ENCODE peak calls at places on chromosome 9, in four cellular contexts. E is tibial artery; O is CD4-positive, CD25-positive, alpha-beta regulatory T cell; G is suprapubic skin. D is an unnamed sample. For H3K4me1, the result is how much of the 10 kb centered on the place peaks cover.

GRCh38 chr9:121842612-121842978 is 191.2 kb downstream of the DAB2IP start:
- DNase-seq in E (no peak), O (no peak), G (no peak), D (peak)

GRCh38 chr9:121781701-121782464 is 130.4 kb downstream of the DAB2IP start:
- DNase-seq in E (no peak), O (no peak), G (no peak), D (no peak)

GRCh38 chr9:36625006-36625600 is 52.4 kb downstream of the MELK start:
- DNase-seq in E (peak), O (no peak), G (no peak), D (peak)

GRCh38 chr9:77589046-77589795 is 58.9 kb downstream of the GNA14 start:
- DNase-seq in E (no peak), O (no peak), G (no peak), D (peak)

GRCh38 chr9:125477089-125477544 is 215.5 kb downstream of the GAPVD1 start:
- DNase-seq in E (no peak), O (no peak), G (no peak), D (no peak)

GRCh38 chr9:75906531-75906930 is 16.1 kb downstream of the PCSK5 start:
- DNase-seq in E (no peak), O (no peak), G (no peak), D (peak)

GRCh38 chr9:130242270-130243014 is 23.1 kb upstream of the HMCN2 start:
- DNase-seq in E (no peak), O (no peak), G (no peak), D (no peak)

GRCh38 chr9:136610426-136610825 is 52.3 kb upstream of the EGFL7 start:
- DNase-seq in E (no peak), O (no peak), G (no peak), D (no peak)

GRCh38 chr9:14437336-14438231 is 123.6 kb upstream of the NFIB start:
- DNase-seq in E (no peak), O (no peak), G (no peak), D (peak)

GRCh38 chr9:134604834-134605233 is 36.8 kb upstream of the COL5A1 start:
- DNase-seq in E (no peak), O (no peak), G (no peak), D (no peak)

GRCh38 chr9:126117631-126118030 is 209.0 kb upstream of the MVB12B start:
- DNase-seq in E (no peak), O (no peak), G (no peak), D (no peak)

GRCh38 chr9:130997925-130998595 is 10.9 kb upstream of the LAMC3 start:
- DNase-seq in E (no peak), O (no peak), G (no peak), D (no peak)

GRCh38 chr9:110255064-110255416 is 1.3 kb downstream of the TXN start:
- DNase-seq in E (no peak), O (no peak), G (no peak), D (no peak)

GRCh38 chr9:15187589-15187988 is 119.4 kb downstream of the TTC39B start:
- DNase-seq in E (no peak), O (no peak), G (no peak), D (no peak)

GRCh38 chr9:627571-627970 is 213.9 kb upstream of the DMRT1 start:
- DNase-seq in E (no peak), O (no peak), G (no peak), D (no peak)

GRCh38 chr9:89975586-89975985 is 370.8 kb downstream of the GADD45G start:
- DNase-seq in E (no peak), O (no peak), G (no peak), D (no peak)

GRCh38 chr9:908806-909205 is 67.3 kb downstream of the DMRT1 start:
- DNase-seq in E (no peak), O (no peak), G (no peak), D (no peak)

GRCh38 chr9:123710299-123710698 is 219.6 kb downstream of the DENND1A start:
- DNase-seq in E (no peak), O (no peak), G (no peak), D (peak)

GRCh38 chr9:130336027-130336595 is 70.6 kb downstream of the HMCN2 start:
- DNase-seq in E (no peak), O (no peak), G (no peak), D (no peak)

GRCh38 chr9:121700165-121700830 is 48.9 kb downstream of the DAB2IP start:
- DNase-seq in E (peak), O (no peak), G (peak), D (peak)

GRCh38 chr9:21674894-21675293 is 127.5 kb upstream of the MTAP start:
- DNase-seq in E (no peak), O (no peak), G (no peak), D (peak)

GRCh38 chr9:77177894-77178794 is 810 bp downstream of the VPS13A start:
- DNase-seq in E (peak), O (peak), G (peak), D (peak)

GRCh38 chr9:137224850-137225694 is at the start of gene CYSRT1:
- DNase-seq in E (no peak), O (no peak), G (no peak), D (no peak)

GRCh38 chr9:137189297-137190295 is 1.1 kb downstream of the SSNA1 start:
- DNase-seq in E (no peak), O (no peak), G (no peak), D (no peak)

GRCh38 chr9:124660341-124660801 is 110.7 kb downstream of the NR6A1 start:
- DNase-seq in E (no peak), O (peak), G (no peak), D (peak)

GRCh38 chr9:15837079-15837679 is 284.3 kb downstream of the CCDC171 start:
- DNase-seq in E (no peak), O (peak), G (no peak), D (peak)

GRCh38 chr9:135499326-135500070 is 984 bp upstream of the MRPS2 start:
- DNase-seq in E (peak), O (peak), G (peak), D (peak)

GRCh38 chr9:16092627-16093091 is 539.8 kb downstream of the CCDC171 start:
- DNase-seq in E (no peak), O (no peak), G (no peak), D (no peak)

GRCh38 chr9:136044971-136045594 is 50.0 kb downstream of the NACC2 start:
- DNase-seq in E (peak), O (no peak), G (no peak), D (no peak)

GRCh38 chr9:110148384-110148783 is 59.6 kb downstream of the C9orf152 start:
- DNase-seq in E (no peak), O (peak), G (no peak), D (no peak)

GRCh38 chr9:120689860-120690259 is 24.4 kb downstream of the MEGF9 start:
- DNase-seq in E (no peak), O (no peak), G (no peak), D (no peak)

GRCh38 chr9:109108318-109108717 is 11.4 kb downstream of the TMEM245 start:
- DNase-seq in E (no peak), O (no peak), G (no peak), D (peak)

GRCh38 chr9:116154976-116155699 is 1.5 kb downstream of the PAPPA start:
- DNase-seq in E (no peak), O (no peak), G (no peak), D (no peak)

GRCh38 chr9:38141751-38142150 is 72.7 kb upstream of the SHB start:
- DNase-seq in E (no peak), O (no peak), G (no peak), D (peak)

GRCh38 chr9:88776717-88777497 is 214.4 kb upstream of the S1PR3 start:
- DNase-seq in E (no peak), O (no peak), G (no peak), D (peak)

GRCh38 chr9:37430841-37431597 is 8.5 kb downstream of the GRHPR start:
- DNase-seq in E (no peak), O (no peak), G (no peak), D (no peak)

GRCh38 chr9:7910426-7911015 is 110.9 kb upstream of the DMAC1 start:
- DNase-seq in E (no peak), O (no peak), G (no peak), D (no peak)

GRCh38 chr9:19174127-19174921 is 47.0 kb upstream of the PLIN2 start:
- DNase-seq in E (peak), O (peak), G (peak), D (peak)

GRCh38 chr9:93865245-93865644 is 89.9 kb downstream of the BARX1 start:
- DNase-seq in E (no peak), O (no peak), G (no peak), D (no peak)

GRCh38 chr9:93864840-93865239 is 90.3 kb downstream of the BARX1 start:
- DNase-seq in E (no peak), O (no peak), G (no peak), D (no peak)

GRCh38 chr9:93864029-93864428 is 91.1 kb downstream of the BARX1 start:
- DNase-seq in E (no peak), O (no peak), G (no peak), D (no peak)

GRCh38 chr9:93862877-93863545 is 92.1 kb downstream of the BARX1 start:
- DNase-seq in E (no peak), O (no peak), G (no peak), D (no peak)

DNA sequence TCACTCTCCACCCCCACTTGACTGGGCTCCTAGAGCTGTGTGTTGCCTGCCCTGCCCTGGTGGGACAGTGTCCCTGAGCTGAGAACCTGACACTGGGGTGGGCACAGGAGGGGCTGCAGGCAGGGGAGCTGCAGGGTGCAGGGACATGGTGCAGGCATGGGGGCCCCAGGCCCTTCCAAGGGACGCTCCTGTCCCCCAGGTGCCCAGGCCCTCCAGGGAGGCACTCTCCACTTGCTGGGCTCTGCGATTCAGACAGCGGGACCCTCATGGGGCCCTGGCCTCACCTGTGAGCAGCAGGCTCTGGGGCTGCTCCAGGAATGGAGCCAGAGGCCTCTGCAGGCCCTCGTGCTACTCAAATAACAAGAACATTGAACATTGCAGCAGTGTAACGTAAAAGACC is 89.4 kb downstream of the BARX1 start:
- DNase-seq in E (no peak), O (no peak), G (no peak), D (no peak)
- H3K4me1 ChIP-seq in E (under half), O (under half), G (under half), D (under half)

GRCh38 chr9:128893354-128893753 is 11.4 kb downstream of the LRRC8A start:
- DNase-seq in E (no peak), O (no peak), G (no peak), D (no peak)

GRCh38 chr9:128892223-128892892 is 10.4 kb downstream of the LRRC8A start:
- DNase-seq in E (peak), O (no peak), G (peak), D (peak)

GRCh38 chr9:128895556-128895955 is 13.6 kb downstream of the LRRC8A start:
- DNase-seq in E (no peak), O (no peak), G (no peak), D (no peak)

GRCh38 chr9:128891354-128892222 is 9.7 kb downstream of the LRRC8A start:
- DNase-seq in E (peak), O (no peak), G (peak), D (peak)

GRCh38 chr9:128894764-128895163 is 12.8 kb downstream of the LRRC8A start:
- DNase-seq in E (no peak), O (no peak), G (no peak), D (no peak)
- H3K4me1 ChIP-seq in E (half or more), O (half or more), G (half or more), D (under half)

DNA sequence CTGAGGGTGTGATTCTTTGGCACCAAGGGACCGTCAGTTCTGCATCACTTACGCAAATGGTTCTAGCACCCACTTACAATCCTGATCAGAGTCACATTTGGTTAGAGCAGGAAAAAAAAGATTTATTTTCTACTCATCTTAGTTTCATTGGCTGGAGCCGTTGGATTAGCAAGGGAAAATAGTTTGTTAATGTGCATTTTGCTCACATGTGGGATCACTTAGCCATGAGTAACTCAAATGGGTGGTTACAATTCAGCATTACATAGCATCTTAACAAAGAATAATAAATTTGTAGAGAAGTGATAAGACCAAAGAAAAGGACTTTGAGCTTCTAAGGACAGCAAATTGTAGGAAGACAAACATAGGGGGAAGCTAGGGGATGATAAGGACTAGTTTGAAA is 216.9 kb downstream of the AUH start:
- DNase-seq in E (no peak), O (no peak), G (no peak), D (no peak)
- H3K4me1 ChIP-seq in E (under half), O (under half), G (under half), D (under half)

DNA sequence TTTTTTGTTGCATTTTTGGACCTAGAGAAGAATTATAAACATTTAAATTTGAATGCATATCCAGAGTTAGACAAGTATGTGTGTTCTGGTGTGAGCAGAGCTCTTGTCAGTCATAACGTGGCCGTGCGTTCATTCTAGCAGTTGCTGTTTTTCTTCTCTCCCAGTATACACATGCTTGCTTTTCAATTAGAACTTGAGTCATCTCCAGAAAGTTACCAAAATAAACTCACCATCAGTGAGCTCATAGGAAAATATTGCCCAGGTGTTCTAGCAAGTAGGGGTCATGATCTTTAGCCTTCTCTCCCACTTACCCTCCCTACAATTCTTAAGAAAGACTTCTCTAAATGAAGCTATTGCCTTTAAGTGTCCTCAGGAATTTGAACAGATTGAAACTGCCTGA is 247.5 kb upstream of the TUT7 start:
- DNase-seq in E (no peak), O (no peak), G (no peak), D (peak)
- H3K4me1 ChIP-seq in E (under half), O (under half), G (under half), D (under half)

GRCh38 chr9:114469091-114469853 is 36.0 kb downstream of the WHRN start:
- DNase-seq in E (peak), O (no peak), G (no peak), D (no peak)

GRCh38 chr9:114470121-114470520 is 35.2 kb downstream of the WHRN start:
- DNase-seq in E (peak), O (no peak), G (no peak), D (no peak)

GRCh38 chr9:114472765-114473446 is 32.4 kb downstream of the WHRN start:
- DNase-seq in E (peak), O (no peak), G (no peak), D (peak)

GRCh38 chr9:114470581-114470980 is 34.7 kb downstream of the WHRN start:
- DNase-seq in E (peak), O (no peak), G (no peak), D (no peak)

DNA sequence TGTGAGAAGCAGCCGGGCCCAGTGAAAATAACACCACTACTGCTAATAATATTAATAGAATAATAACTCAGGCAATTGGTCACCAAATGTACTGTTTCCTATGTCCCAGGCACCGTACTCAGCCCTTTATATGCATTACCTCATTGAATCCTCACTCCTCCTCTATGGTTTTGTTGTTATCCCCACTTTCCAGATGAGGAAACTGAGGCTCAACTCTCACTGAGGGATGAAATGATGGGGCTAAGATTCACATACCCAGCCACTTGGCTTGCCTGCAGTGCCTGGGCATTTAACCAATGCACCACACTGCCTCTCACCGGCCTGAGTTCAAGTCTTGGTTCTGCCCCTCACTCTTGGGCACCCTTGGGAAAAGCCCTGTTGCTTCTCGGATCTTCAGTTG is 34.1 kb downstream of the WHRN start:
- DNase-seq in E (no peak), O (no peak), G (no peak), D (no peak)
- H3K4me1 ChIP-seq in E (under half), O (under half), G (under half), D (under half)

D was measured in foreskin keratinocyte.